ENCODE peak calls at places on chromosomes 6 and 20, in six cellular contexts. Q, X, A, W, M and V are unnamed samples.

GRCh38 chr6:167760979-167761793 is 65.5 kb upstream of the AFDN start:
- DNase-seq in W (peak), M (no peak), Q (peak), A (peak), X (no peak), V (peak)

GRCh38 chr6:158655569-158656450 is 6.0 kb downstream of the SYTL3 start:
- DNase-seq in Q (peak), A (no peak), M (no peak), X (no peak), W (no peak), V (no peak)

GRCh38 chr6:24919404-24919892 is 16.3 kb downstream of the RIPOR2 start:
- DNase-seq in X (peak), Q (no peak), W (no peak), A (no peak), M (no peak), V (no peak)

GRCh38 chr6:44004625-44005506 is 122.4 kb downstream of the MRPL14 start:
- DNase-seq in M (no peak), X (peak), A (peak), Q (no peak), W (no peak), V (no peak)

GRCh38 chr6:124294572-124294971 is 490.9 kb downstream of the NKAIN2 start:
- DNase-seq in W (peak), X (no peak), A (no peak), Q (peak), M (no peak), V (no peak)

GRCh38 chr20:46578745-46579144 is 28.3 kb upstream of the OCSTAMP start:
- DNase-seq in X (no peak), M (no peak), A (no peak), W (no peak), Q (no peak), V (no peak)

GRCh38 chr20:63552481-63553249 is 1.3 kb upstream of the FNDC11 start:
- DNase-seq in M (peak), X (peak), A (no peak), W (no peak), Q (no peak), V (no peak)

GRCh38 chr20:20448891-20449290 is 81.0 kb downstream of the INSM1 start:
- DNase-seq in W (no peak), X (no peak), M (no peak), Q (no peak), A (no peak), V (no peak)

GRCh38 chr6:30885999-30886896 is 1.9 kb downstream of the DDR1 start:
- DNase-seq in X (no peak), W (peak), M (peak), Q (peak), A (peak), V (peak)

GRCh38 chr6:38169826-38170526 is 350.4 kb downstream of the ZFAND3 start:
- DNase-seq in Q (no peak), A (peak), M (no peak), W (no peak), X (no peak), V (no peak)

GRCh38 chr20:24789877-24790276 is 159.2 kb upstream of the CST7 start:
- DNase-seq in M (no peak), A (no peak), W (no peak), Q (no peak), X (no peak), V (no peak)

GRCh38 chr6:47854996-47855395 is 73.2 kb downstream of the OPN5 start:
- DNase-seq in A (no peak), M (no peak), W (no peak), Q (no peak), X (no peak), V (no peak)

GRCh38 chr6:134520181-134521115 is 202.5 kb upstream of the SGK1 start:
- DNase-seq in A (no peak), X (no peak), M (no peak), W (peak), Q (peak), V (no peak)

GRCh38 chr6:100283288-100283687 is 181.4 kb downstream of the SIM1 start:
- DNase-seq in M (no peak), X (no peak), A (no peak), Q (peak), W (peak), V (peak)

GRCh38 chr6:117206951-117207687 is 58.2 kb upstream of the VGLL2 start:
- DNase-seq in W (no peak), M (no peak), A (no peak), X (no peak), Q (no peak), V (no peak)

GRCh38 chr6:111804627-111805235 is 68.5 kb downstream of the FYN start:
- DNase-seq in Q (peak), X (peak), A (peak), W (peak), M (peak), V (peak)

GRCh38 chr6:29631860-29632731 is 887 bp downstream of the GABBR1 start:
- DNase-seq in A (peak), Q (peak), W (peak), M (peak), X (no peak), V (peak)

GRCh38 chr6:149925974-149926777 is 3.3 kb upstream of the RAET1G start:
- DNase-seq in Q (peak), M (peak), A (peak), W (peak), X (peak), V (peak)

DNA sequence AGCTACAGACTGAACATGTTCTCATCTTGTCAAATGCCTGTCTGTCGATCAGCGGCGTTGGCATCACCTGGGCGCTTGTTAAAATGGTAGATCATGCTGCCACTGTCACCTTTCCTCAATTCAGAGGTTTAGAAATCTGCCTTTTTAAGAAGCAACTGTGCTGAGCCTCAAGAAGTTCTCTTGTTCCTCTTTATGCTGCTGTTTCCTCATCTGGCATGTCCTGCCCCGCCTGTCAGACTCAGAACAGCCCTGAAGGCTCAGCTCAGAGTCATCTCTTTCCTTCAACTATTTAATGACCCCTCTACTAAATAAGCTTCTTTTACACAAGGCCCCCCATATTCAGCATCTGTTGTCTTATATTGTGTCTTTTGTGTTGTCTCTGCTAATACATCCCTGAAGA is 368.2 kb downstream of the EPM2A start:
- DNase-seq in M (no peak), X (peak), Q (no peak), A (no peak), W (no peak), V (no peak)
- H3K4me3 ChIP-seq in M (no peak), X (no peak), Q (no peak), A (no peak), W (no peak), V (no peak)

GRCh38 chr6:160348552-160349441 is 619 bp downstream of the SLC22A3 start:
- DNase-seq in X (no peak), W (peak), A (peak), M (no peak), Q (no peak), V (peak)
- TF ChIP-seq CTCF in X (no peak), W (peak), A (no peak), M (no peak), Q (no peak), V (no peak)

GRCh38 chr6:56682580-56682979 is 39.9 kb upstream of the DST start:
- DNase-seq in W (no peak), Q (no peak), M (no peak), X (no peak), A (no peak), V (no peak)

GRCh38 chr6:56684342-56685101 is 41.8 kb upstream of the DST start:
- DNase-seq in W (no peak), M (no peak), X (no peak), A (no peak), Q (no peak), V (no peak)

GRCh38 chr6:56685102-56685733 is 42.5 kb upstream of the DST start:
- DNase-seq in A (no peak), Q (no peak), M (no peak), W (no peak), X (no peak), V (no peak)

GRCh38 chr6:56685994-56686393 is 43.3 kb upstream of the DST start:
- DNase-seq in A (no peak), Q (no peak), M (no peak), W (no peak), X (no peak), V (no peak)

DNA sequence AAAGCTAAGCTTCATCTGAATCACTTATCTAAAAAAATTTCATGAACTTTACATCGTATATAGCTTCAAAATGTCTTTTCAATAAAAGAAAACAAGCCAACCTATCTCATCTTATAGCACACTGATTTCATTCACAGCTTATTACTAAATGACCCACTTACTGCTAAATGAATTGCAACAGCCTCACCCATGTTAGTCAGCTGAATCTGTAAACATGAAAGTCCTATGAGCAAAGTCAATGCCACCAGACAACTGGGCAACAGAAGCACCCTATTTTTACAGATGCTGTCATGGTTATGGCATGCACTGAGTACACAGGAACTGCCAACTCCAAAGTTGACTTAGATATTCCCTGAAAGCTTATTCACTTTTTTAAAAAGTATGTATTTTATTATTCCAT is 41.2 kb upstream of the DST start:
- DNase-seq in X (no peak), Q (peak), A (peak), W (peak), M (no peak), V (peak)
- H3K4me3 ChIP-seq in X (no peak), Q (no peak), A (no peak), W (no peak), M (no peak), V (no peak)

GRCh38 chr6:35727935-35728662 is 8.7 kb upstream of the ARMC12 start:
- DNase-seq in M (peak), X (peak), Q (peak), A (peak), W (peak), V (peak)
- TF ChIP-seq CTCF in M (no peak), X (no peak), Q (no peak), A (no peak), W (no peak), V (no peak)

GRCh38 chr20:13322621-13323020 is 101.5 kb downstream of the ISM1 start:
- DNase-seq in Q (no peak), M (no peak), A (no peak), W (no peak), X (peak), V (no peak)
- H3K4me3 ChIP-seq in Q (no peak), M (no peak), A (no peak), W (no peak), X (no peak), V (no peak)

DNA sequence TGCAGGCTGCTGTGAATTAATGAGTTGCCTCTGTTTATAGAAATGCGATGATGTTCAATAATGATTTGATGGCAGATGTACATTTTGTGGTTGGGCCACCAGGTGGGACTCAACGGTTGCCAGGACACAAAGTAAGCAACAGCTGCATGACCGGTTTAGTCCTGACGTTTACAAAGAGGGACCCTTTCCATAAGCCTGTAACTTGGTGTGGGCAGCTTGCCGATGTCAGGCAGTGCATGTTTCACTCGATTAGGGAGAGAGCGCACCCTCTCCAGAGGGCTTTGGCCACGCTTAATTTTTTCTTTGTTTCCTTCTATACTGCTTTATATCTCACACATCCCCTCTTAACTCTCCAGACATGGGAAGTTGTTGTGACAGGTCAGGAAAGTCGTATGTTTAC is 1.4 kb downstream of the BTBD3 start:
- DNase-seq in M (no peak), X (no peak), W (peak), Q (no peak), A (peak), V (peak)
- TF ChIP-seq CTCF in M (no peak), X (no peak), W (no peak), Q (no peak), A (no peak), V (no peak)